ENCODE peak calls at places on chromosome 9, in five cellular contexts. C is fibroblast of villous mesenchyme, X is prostate gland, G is heart right ventricle, K is GM23338. R is an unnamed sample.

GRCh38 chr9:107751522-107752235 is 262.1 kb upstream of the KLF4 start:
- DNase-seq in K (peak), G (no peak), C (peak), X (no peak), R (peak)

GRCh38 chr9:1429328-1429727 is 379.2 kb downstream of the DMRT2 start:
- DNase-seq in G (no peak), K (peak), C (peak), X (no peak), R (peak)

GRCh38 chr9:6506571-6506970 is 93.6 kb downstream of the UHRF2 start:
- DNase-seq in G (no peak), C (peak), X (no peak), K (no peak), R (peak)

GRCh38 chr9:33161589-33162132 is 5.5 kb downstream of the B4GALT1 start:
- DNase-seq in X (peak), K (no peak), G (no peak), C (peak), R (no peak)

GRCh38 chr9:134413112-134413715 is 87.0 kb downstream of the RXRA start:
- DNase-seq in C (no peak), X (no peak), K (no peak), G (no peak), R (no peak)

GRCh38 chr9:3359778-3360177 is 166.0 kb downstream of the RFX3 start:
- DNase-seq in G (no peak), X (no peak), C (no peak), K (no peak), R (no peak)

GRCh38 chr9:131621551-131622321 is 76.4 kb downstream of the PRRT1B start:
- DNase-seq in C (no peak), X (peak), K (no peak), G (no peak), R (no peak)

GRCh38 chr9:107425110-107426025 is 64.2 kb downstream of the KLF4 start:
- DNase-seq in C (peak), G (peak), K (peak), X (peak), R (peak)

GRCh38 chr9:104872959-104873850 is 54.8 kb downstream of the ABCA1 start:
- DNase-seq in X (no peak), C (peak), K (peak), G (peak), R (peak)

GRCh38 chr9:88835038-88835466 is 156.2 kb upstream of the S1PR3 start:
- DNase-seq in C (peak), K (no peak), G (no peak), X (no peak), R (no peak)

GRCh38 chr9:34989946-34990635 is 546 bp downstream of the DNAJB5 start:
- DNase-seq in X (peak), G (peak), C (peak), K (peak), R (peak)

GRCh38 chr9:34989056-34989945 is at the start of gene DNAJB5:
- DNase-seq in K (peak), C (peak), G (peak), X (peak), R (peak)

GRCh38 chr9:34992376-34992951 is 2.9 kb downstream of the DNAJB5 start:
- DNase-seq in G (peak), C (peak), X (no peak), K (no peak), R (peak)

GRCh38 chr9:34991833-34992375 is 2.4 kb downstream of the DNAJB5 start:
- DNase-seq in G (no peak), C (no peak), K (peak), X (no peak), R (no peak)

DNA sequence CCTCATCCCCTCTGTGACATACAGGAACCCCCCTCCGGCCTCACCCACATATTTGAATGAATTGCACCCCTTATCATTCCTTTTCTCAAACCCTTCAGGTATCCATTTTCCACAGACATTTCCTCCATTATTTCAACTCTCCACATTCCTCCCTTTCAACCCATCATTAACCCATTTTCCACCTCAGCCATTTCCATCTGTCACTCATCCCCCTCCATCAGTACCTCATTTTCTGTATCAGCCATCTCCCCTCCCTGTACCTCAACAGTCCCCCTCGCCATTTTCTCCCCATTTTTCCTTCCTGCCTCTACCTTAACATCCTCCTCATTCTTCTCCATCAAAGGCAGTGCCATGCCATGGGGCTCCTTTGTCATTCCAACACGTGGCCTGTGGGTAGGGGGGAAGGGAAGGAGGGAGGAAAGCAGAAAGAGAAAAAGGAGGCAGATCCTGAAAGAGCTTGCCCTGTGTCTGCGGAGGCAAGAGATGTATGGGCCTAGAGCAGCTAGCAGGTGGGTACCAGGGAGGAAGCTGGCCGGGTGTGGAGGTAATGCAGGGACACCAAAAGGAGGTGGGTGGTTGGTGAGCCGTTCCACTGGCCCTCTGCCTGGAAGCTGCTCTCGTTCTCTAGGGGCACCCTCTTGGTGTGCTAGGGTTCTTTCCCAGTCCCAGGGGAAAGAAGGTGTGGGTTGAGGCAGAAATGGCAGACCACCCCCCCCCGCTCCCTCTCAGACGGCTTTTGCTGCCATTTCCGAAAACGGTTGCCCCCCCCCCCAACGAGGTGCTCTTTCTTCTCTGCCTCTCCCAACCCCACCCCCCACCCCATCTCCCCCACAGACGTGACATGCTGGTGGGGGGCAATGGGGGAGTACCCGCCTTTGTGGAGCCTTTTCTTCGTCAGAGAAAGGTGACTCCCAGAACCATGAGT is 1.6 kb downstream of the DNAJB5 start:
- DNase-seq in X (no peak), K (peak), G (no peak), C (no peak), R (no peak)
- H3K4me3 ChIP-seq in X (no peak), K (peak), G (peak), C (no peak), R (peak)

GRCh38 chr9:130157079-130157478 is 15.1 kb upstream of the NCS1 start:
- DNase-seq in C (no peak), X (no peak), K (no peak), G (no peak), R (peak)

GRCh38 chr9:130159057-130159456 is 13.1 kb upstream of the NCS1 start:
- DNase-seq in X (no peak), C (no peak), K (no peak), G (no peak), R (no peak)

GRCh38 chr9:130154816-130155215 is 17.4 kb upstream of the NCS1 start:
- DNase-seq in X (no peak), C (no peak), K (no peak), G (no peak), R (no peak)

GRCh38 chr9:130155647-130156046 is 16.6 kb upstream of the NCS1 start:
- DNase-seq in X (no peak), C (no peak), K (no peak), G (no peak), R (no peak)

DNA sequence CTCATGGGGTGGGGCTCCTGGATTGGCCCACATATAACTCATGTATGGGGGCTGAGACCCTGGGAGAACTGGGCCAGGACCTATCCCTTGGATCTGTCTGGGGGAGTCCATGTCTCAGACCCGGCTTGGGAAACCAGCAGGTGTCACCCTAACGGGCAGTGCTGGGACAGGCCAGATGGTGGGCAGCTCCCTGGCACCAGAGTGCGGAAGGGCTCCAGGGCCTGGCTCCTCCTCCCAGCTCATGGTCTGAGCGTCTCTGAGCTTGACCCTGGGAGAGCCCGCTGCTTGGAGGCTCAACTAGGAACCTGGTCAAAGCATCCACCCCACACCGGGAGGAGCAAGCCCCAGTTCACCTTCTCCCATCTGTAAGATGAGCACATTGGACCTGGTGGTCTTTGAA is 15.5 kb upstream of the NCS1 start:
- DNase-seq in X (no peak), K (no peak), G (no peak), C (no peak), R (peak)
- TF ChIP-seq CTCF in X (no peak), K (peak), G (no peak), C (peak), R (no peak)

GRCh38 chr9:70639853-70640814 is 225.7 kb upstream of the KLF9 start:
- DNase-seq in C (peak), X (peak), K (peak), G (no peak), R (peak)
- H3K4me3 ChIP-seq in C (no peak), X (no peak), K (no peak), G (no peak), R (no peak)

DNA sequence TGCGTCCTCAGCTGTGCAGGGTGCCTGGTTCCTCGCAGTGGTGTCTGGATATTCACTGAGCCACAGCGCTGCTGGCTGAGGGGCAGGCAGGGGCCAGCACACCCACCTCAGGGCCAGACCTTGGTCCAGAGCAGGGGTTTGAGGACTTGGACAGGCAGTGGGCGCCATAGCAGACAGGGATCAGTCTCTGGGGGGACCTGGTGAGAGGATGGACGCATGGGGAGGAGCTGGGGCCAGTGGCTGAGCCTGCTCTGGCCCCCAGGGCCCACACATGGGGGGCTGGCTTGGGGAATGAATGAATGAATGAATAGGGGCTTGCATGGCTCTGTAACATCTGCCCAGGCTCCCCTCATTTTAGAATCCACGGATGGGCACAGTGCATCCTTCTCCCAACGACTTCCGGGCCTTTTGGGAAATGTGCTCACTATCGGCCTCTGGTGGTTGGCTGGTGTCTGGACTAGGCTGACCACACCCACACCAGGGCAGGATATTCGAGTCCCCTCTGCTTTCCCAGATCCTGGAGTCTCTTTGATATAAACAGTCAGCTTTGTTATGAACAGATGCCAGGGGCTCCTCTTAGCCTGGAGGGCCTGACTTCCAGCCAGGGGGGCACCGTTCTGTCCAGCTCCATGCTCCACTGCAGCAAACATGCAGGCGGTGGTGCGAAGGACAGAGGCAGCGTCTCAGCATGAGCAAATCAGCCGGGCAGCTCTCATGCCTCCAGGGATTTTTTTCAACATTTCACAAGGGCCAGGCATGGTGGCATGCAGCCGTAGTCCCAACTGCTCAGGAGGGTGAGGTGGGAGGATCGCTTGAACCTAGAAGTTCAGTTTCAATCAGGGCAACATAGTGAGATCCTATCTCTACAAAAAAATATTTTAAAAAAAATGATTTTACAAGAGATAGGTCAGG is 62.6 kb downstream of the NEK6 start:
- DNase-seq in G (peak), X (peak), K (peak), C (peak), R (peak)
- TF ChIP-seq CTCF in G (peak), X (peak), K (peak), C (peak), R (peak)

R was measured in foreskin fibroblast.